ENCODE peak calls at places on chromosomes 16 and 17, in nine cellular contexts. N, Q, X, Y, C, L, A, F and R are unnamed samples.

GRCh38 chr17:35612924-35613521 is 25.9 kb downstream of the AP2B1 start:
- DNase-seq in N (peak; percentile 65), Q (no peak), X (no peak), Y (peak; percentile 70), C (no peak), L (peak; percentile 55), A (no peak), F (peak; percentile 34), R (no peak)

GRCh38 chr16:84617068-84617630 is 729 bp downstream of the COTL1 start:
- DNase-seq in N (no peak), Q (no peak), X (peak; percentile 22), Y (no peak), C (no peak), L (no peak), A (no peak), F (peak; percentile 41), R (no peak)

GRCh38 chr16:87344165-87344930 is 27.2 kb upstream of the C16orf95 start:
- DNase-seq in N (no peak), Q (no peak), X (no peak), Y (no peak), C (no peak), L (peak; percentile 39), A (no peak), F (no peak), R (no peak)

GRCh38 chr16:80997139-80997798 is 9.4 kb downstream of the CMC2 start:
- DNase-seq in N (no peak), Q (no peak), X (no peak), Y (peak; percentile 67), C (no peak), L (no peak), A (no peak), F (peak; percentile 28), R (peak; percentile 63)

GRCh38 chr16:19837331-19837943 is 47.2 kb downstream of the GPRC5B start:
- DNase-seq in N (no peak), Q (no peak), X (no peak), Y (peak; percentile 58), C (no peak), L (no peak), A (no peak), F (no peak), R (no peak)

GRCh38 chr17:65290041-65290440 is 152.9 kb downstream of the RGS9 start:
- DNase-seq in N (no peak), Q (no peak), X (no peak), Y (no peak), C (no peak), L (no peak), A (no peak), F (no peak), R (peak; percentile 52)

GRCh38 chr17:62704381-62704971 is 77.0 kb downstream of the MRC2 start:
- DNase-seq in N (peak; percentile 44), Q (no peak), X (no peak), Y (peak; percentile 16), C (no peak), L (peak; percentile 58), A (no peak), F (peak; percentile 53), R (peak; percentile 22)

GRCh38 chr16:84611041-84611440 is 6.8 kb downstream of the COTL1 start:
- DNase-seq in N (no peak), Q (no peak), X (no peak), Y (peak; percentile 77), C (no peak), L (no peak), A (no peak), F (no peak), R (no peak)

GRCh38 chr17:58189436-58190146 is 2.9 kb upstream of the EPX start:
- DNase-seq in N (no peak), Q (no peak), X (no peak), Y (peak; percentile 84), C (no peak), L (peak; percentile 64), A (no peak), F (peak; percentile 46), R (peak; percentile 58)

GRCh38 chr17:57368637-57369336 is 112.5 kb downstream of the MSI2 start:
- DNase-seq in N (no peak), Q (no peak), X (no peak), Y (no peak), C (no peak), L (no peak), A (no peak), F (peak; percentile 21), R (no peak)

GRCh38 chr17:70144260-70144846 is 25.0 kb upstream of the KCNJ2 start:
- DNase-seq in N (peak; percentile 30), Q (no peak), X (no peak), Y (peak; percentile 73), C (no peak), L (no peak), A (no peak), F (no peak), R (peak; percentile 45)

GRCh38 chr16:4625617-4626159 is 1.1 kb downstream of the MGRN1 start:
- DNase-seq in N (no peak), Q (no peak), X (no peak), Y (peak; percentile 59), C (no peak), L (no peak), A (no peak), F (no peak), R (no peak)

GRCh38 chr17:5826384-5826783 is 242.1 kb upstream of the NLRP1 start:
- DNase-seq in N (no peak), Q (no peak), X (no peak), Y (no peak), C (no peak), L (no peak), A (no peak), F (no peak), R (no peak)

GRCh38 chr16:12119562-12119961 is 143.0 kb downstream of the SNX29 start:
- DNase-seq in N (no peak), Q (no peak), X (no peak), Y (peak; percentile 47), C (no peak), L (no peak), A (no peak), F (no peak), R (no peak)

GRCh38 chr16:54176376-54176901 is 110.1 kb downstream of the IRX3 start:
- DNase-seq in N (peak; percentile 48), Q (no peak), X (no peak), Y (no peak), C (no peak), L (no peak), A (no peak), F (no peak), R (no peak)

GRCh38 chr17:17766351-17767095 is 70.3 kb downstream of the SREBF1 start:
- DNase-seq in N (no peak), Q (no peak), X (no peak), Y (no peak), C (no peak), L (no peak), A (no peak), F (no peak), R (no peak)

GRCh38 chr17:61285483-61286320 is 113.9 kb upstream of the TBX2 start:
- DNase-seq in N (peak; percentile 34), Q (no peak), X (no peak), Y (peak; percentile 65), C (no peak), L (peak; percentile 48), A (no peak), F (no peak), R (no peak)

GRCh38 chr17:40371261-40371929 is 6.9 kb upstream of the GJD3 start:
- DNase-seq in N (no peak), Q (no peak), X (no peak), Y (no peak), C (no peak), L (no peak), A (no peak), F (no peak), R (no peak)

GRCh38 chr17:1592751-1593629 is 30.4 kb upstream of the PITPNA start:
- DNase-seq in N (no peak), Q (no peak), X (no peak), Y (no peak), C (no peak), L (no peak), A (no peak), F (no peak), R (no peak)

GRCh38 chr17:12726131-12726530 is 60.4 kb downstream of the MYOCD start:
- DNase-seq in N (no peak), Q (no peak), X (no peak), Y (no peak), C (no peak), L (no peak), A (no peak), F (no peak), R (no peak)

GRCh38 chr17:77072670-77073069 is 68.1 kb upstream of the SEC14L1 start:
- DNase-seq in N (no peak), Q (no peak), X (no peak), Y (no peak), C (no peak), L (no peak), A (no peak), F (no peak), R (no peak)

GRCh38 chr17:3989156-3989886 is 25.1 kb upstream of the ATP2A3 start:
- DNase-seq in N (no peak), Q (no peak), X (no peak), Y (no peak), C (no peak), L (no peak), A (no peak), F (no peak), R (no peak)

GRCh38 chr17:69222707-69223106 is 5.9 kb downstream of the ABCA10 start:
- DNase-seq in N (no peak), Q (no peak), X (no peak), Y (no peak), C (no peak), L (no peak), A (no peak), F (no peak), R (no peak)

GRCh38 chr17:32777436-32777835 is 99.5 kb downstream of the MYO1D start:
- DNase-seq in N (no peak), Q (no peak), X (no peak), Y (no peak), C (no peak), L (no peak), A (no peak), F (no peak), R (no peak)

GRCh38 chr17:6365187-6365943 is 69.6 kb downstream of the AIPL1 start:
- DNase-seq in N (no peak), Q (no peak), X (no peak), Y (peak; percentile 5), C (no peak), L (no peak), A (no peak), F (peak; percentile 27), R (no peak)

GRCh38 chr16:68458101-68458500 is 9.8 kb upstream of the SMPD3 start:
- DNase-seq in N (no peak), Q (no peak), X (no peak), Y (no peak), C (no peak), L (no peak), A (no peak), F (no peak), R (no peak)

GRCh38 chr17:8928347-8928746 is 37.2 kb downstream of the PIK3R5 start:
- DNase-seq in N (no peak), Q (no peak), X (no peak), Y (no peak), C (no peak), L (no peak), A (no peak), F (no peak), R (no peak)

GRCh38 chr17:48722924-48723554 is at the start of gene PRAC2:
- DNase-seq in N (no peak), Q (no peak), X (no peak), Y (no peak), C (no peak), L (no peak), A (no peak), F (no peak), R (no peak)